ENCODE peak calls at places on chromosomes 11 and 22, in five cellular contexts. One of them, this sample, is unnamed.

GRCh38 chr11:125156346-125156745 is 8.2 kb upstream of the PKNOX2 start:
- DNase-seq in HTR-8/SVneo: no peak
- DNase-seq in NCI-H510A: no peak
- DNase-seq in aorta: peak; percentile 51
- DNase-seq in fibroblast of lung: no peak
- DNase-seq in this sample: no peak

GRCh38 chr11:102527041-102527440 is 3.5 kb downstream of the MMP7 start:
- DNase-seq in NCI-H510A: no peak
- DNase-seq in HTR-8/SVneo: no peak
- DNase-seq in aorta: no peak
- DNase-seq in fibroblast of lung: no peak
- DNase-seq in this sample: no peak

GRCh38 chr11:123188508-123189165 is 6.4 kb downstream of the CLMP start:
- DNase-seq in NCI-H510A: no peak
- DNase-seq in fibroblast of lung: peak; percentile 97
- DNase-seq in HTR-8/SVneo: no peak
- DNase-seq in aorta: no peak
- DNase-seq in this sample: peak; percentile 58

GRCh38 chr11:7977251-7977917 is 9.8 kb upstream of the EIF3F start:
- DNase-seq in HTR-8/SVneo: peak; percentile 49
- DNase-seq in fibroblast of lung: peak; percentile 94
- DNase-seq in NCI-H510A: no peak
- DNase-seq in aorta: no peak
- DNase-seq in this sample: peak; percentile 50

GRCh38 chr11:5992150-5992549 is 5.4 kb upstream of the OR52L1 start:
- DNase-seq in aorta: no peak
- DNase-seq in HTR-8/SVneo: no peak
- DNase-seq in fibroblast of lung: no peak
- DNase-seq in NCI-H510A: no peak
- DNase-seq in this sample: peak; percentile 9

GRCh38 chr11:129249351-129249750 is 57.2 kb upstream of the ARHGAP32 start:
- DNase-seq in HTR-8/SVneo: no peak
- DNase-seq in aorta: no peak
- DNase-seq in NCI-H510A: no peak
- DNase-seq in fibroblast of lung: peak; percentile 89
- DNase-seq in this sample: no peak

GRCh38 chr11:27514558-27514957 is 8.0 kb upstream of the LIN7C start:
- DNase-seq in fibroblast of lung: peak; percentile 34
- DNase-seq in HTR-8/SVneo: no peak
- DNase-seq in NCI-H510A: no peak
- DNase-seq in aorta: no peak
- DNase-seq in this sample: peak; percentile 74

GRCh38 chr11:114211444-114212122 is 84.6 kb upstream of the NNMT start:
- DNase-seq in aorta: no peak
- DNase-seq in HTR-8/SVneo: no peak
- DNase-seq in fibroblast of lung: no peak
- DNase-seq in NCI-H510A: no peak
- DNase-seq in this sample: no peak

GRCh38 chr22:24137595-24137994 is 43.7 kb upstream of the SUSD2 start:
- DNase-seq in HTR-8/SVneo: no peak
- DNase-seq in fibroblast of lung: peak; percentile 78
- DNase-seq in aorta: no peak
- DNase-seq in NCI-H510A: no peak
- DNase-seq in this sample: peak; percentile 61

GRCh38 chr22:30347255-30347892 is 9.3 kb downstream of the SF3A1 start:
- DNase-seq in fibroblast of lung: no peak
- DNase-seq in NCI-H510A: no peak
- DNase-seq in aorta: no peak
- DNase-seq in HTR-8/SVneo: no peak
- DNase-seq in this sample: no peak

GRCh38 chr11:11752688-11753087 is 89.1 kb upstream of the USP47 start:
- DNase-seq in aorta: no peak
- DNase-seq in NCI-H510A: no peak
- DNase-seq in HTR-8/SVneo: no peak
- DNase-seq in fibroblast of lung: no peak
- DNase-seq in this sample: no peak

GRCh38 chr11:8041576-8041975 is 39.4 kb upstream of the TUB start:
- DNase-seq in NCI-H510A: no peak
- DNase-seq in fibroblast of lung: no peak
- DNase-seq in HTR-8/SVneo: no peak
- DNase-seq in aorta: no peak
- DNase-seq in this sample: no peak

GRCh38 chr11:61083601-61084147 is 18.6 kb upstream of the CD5 start:
- DNase-seq in fibroblast of lung: no peak
- DNase-seq in NCI-H510A: no peak
- DNase-seq in HTR-8/SVneo: no peak
- DNase-seq in aorta: no peak
- DNase-seq in this sample: no peak

GRCh38 chr11:26949846-26950245 is 44.1 kb upstream of the FIBIN start:
- DNase-seq in fibroblast of lung: no peak
- DNase-seq in NCI-H510A: no peak
- DNase-seq in aorta: no peak
- DNase-seq in HTR-8/SVneo: no peak
- DNase-seq in this sample: no peak

GRCh38 chr11:2309251-2310072 is 7.6 kb downstream of the TSPAN32 start:
- DNase-seq in aorta: peak; percentile 67
- DNase-seq in fibroblast of lung: no peak
- DNase-seq in HTR-8/SVneo: no peak
- DNase-seq in NCI-H510A: no peak
- DNase-seq in this sample: no peak

GRCh38 chr11:12599408-12600143 is 74.6 kb upstream of the TEAD1 start:
- DNase-seq in fibroblast of lung: no peak
- DNase-seq in NCI-H510A: peak; percentile 82
- DNase-seq in aorta: peak; percentile 81
- DNase-seq in HTR-8/SVneo: peak; percentile 46
- DNase-seq in this sample: no peak

GRCh38 chr11:64209563-64209843 is 3.0 kb downstream of the FERMT3 start:
- DNase-seq in fibroblast of lung: no peak
- DNase-seq in HTR-8/SVneo: no peak
- DNase-seq in NCI-H510A: no peak
- DNase-seq in aorta: no peak
- DNase-seq in this sample: no peak

GRCh38 chr11:89922195-89922660 is at the start of gene TRIM49D1:
- DNase-seq in HTR-8/SVneo: no peak
- DNase-seq in aorta: no peak
- DNase-seq in NCI-H510A: no peak
- DNase-seq in fibroblast of lung: no peak
- DNase-seq in this sample: no peak

GRCh38 chr11:130580372-130580771 is 131.9 kb downstream of the ADAMTS15 start:
- DNase-seq in fibroblast of lung: peak; percentile 44
- DNase-seq in HTR-8/SVneo: peak; percentile 44
- DNase-seq in NCI-H510A: no peak
- DNase-seq in aorta: no peak
- DNase-seq in this sample: peak; percentile 79

GRCh38 chr11:57885298-57886035 is 123.9 kb downstream of the CTNND1 start:
- DNase-seq in HTR-8/SVneo: no peak
- DNase-seq in aorta: no peak
- DNase-seq in NCI-H510A: no peak
- DNase-seq in fibroblast of lung: no peak
- DNase-seq in this sample: no peak

GRCh38 chr11:70477607-70478006 is 79.3 kb downstream of the CTTN start:
- DNase-seq in aorta: peak; percentile 28
- DNase-seq in fibroblast of lung: no peak
- DNase-seq in NCI-H510A: no peak
- DNase-seq in HTR-8/SVneo: no peak
- DNase-seq in this sample: no peak

GRCh38 chr22:41197808-41198585 is 7.1 kb upstream of the L3MBTL2 start:
- DNase-seq in aorta: peak; percentile 79
- DNase-seq in HTR-8/SVneo: peak; percentile 21
- DNase-seq in NCI-H510A: no peak
- DNase-seq in fibroblast of lung: no peak
- DNase-seq in this sample: peak; percentile 20

GRCh38 chr11:47607380-47607779 is 13.2 kb upstream of the C1QTNF4 start:
- DNase-seq in HTR-8/SVneo: peak; percentile 44
- DNase-seq in aorta: no peak
- DNase-seq in NCI-H510A: no peak
- DNase-seq in fibroblast of lung: peak; percentile 87
- DNase-seq in this sample: peak; percentile 94

This sample was measured in MG63.